ENCODE peak calls at places on chromosomes 2 and 18, in eight cellular contexts. S is amygdala; L is RWPE2; Y is NCI-H187 treated with DMSO at 0.1 percent for 48 hours; T is GOT3; E is activated naive CD4-positive, alpha-beta T cell treated with anti-CD3 and anti-CD28 coated beads, Interleukin-2, amount 50 U/mL, for 72 hours; P is left lobe of liver; O is heart right ventricle. F is an unnamed sample.

GRCh38 chr2:29290293-29291052 is 175.3 kb downstream of the CLIP4 start:
- DNase-seq in S (no peak), L (no peak), Y (no peak), T (no peak), E (no peak), P (no peak), O (no peak), F (no peak)

GRCh38 chr2:18829331-18829902 is 240.0 kb upstream of the NT5C1B start:
- DNase-seq in S (no peak), L (no peak), Y (no peak), T (no peak), E (no peak), P (no peak), O (no peak), F (no peak)

GRCh38 chr2:188819781-188820180 is 154.4 kb upstream of the COL3A1 start:
- DNase-seq in S (no peak), L (no peak), Y (no peak), T (no peak), E (no peak), P (no peak), O (no peak), F (no peak)

GRCh38 chr2:158600155-158600802 is 143.5 kb downstream of the PKP4 start:
- DNase-seq in S (no peak), L (peak), Y (no peak), T (no peak), E (no peak), P (no peak), O (no peak), F (peak)

GRCh38 chr2:170495896-170496295 is 219.2 kb upstream of the SP5 start:
- DNase-seq in S (no peak), L (no peak), Y (no peak), T (no peak), E (no peak), P (no peak), O (no peak), F (no peak)

GRCh38 chr2:238584617-238585016 is 157.9 kb downstream of the ASB1 start:
- DNase-seq in S (no peak), L (no peak), Y (no peak), T (no peak), E (no peak), P (no peak), O (no peak), F (no peak)

GRCh38 chr2:200484934-200485333 is 24.9 kb downstream of the KCTD18 start:
- DNase-seq in S (no peak), L (no peak), Y (no peak), T (no peak), E (no peak), P (no peak), O (no peak), F (no peak)

GRCh38 chr18:4510160-4510559 is 55.1 kb upstream of the DLGAP1 start:
- DNase-seq in S (no peak), L (no peak), Y (no peak), T (no peak), E (no peak), P (no peak), O (no peak), F (no peak)

GRCh38 chr2:128180031-128180430 is 89.0 kb downstream of the UGGT1 start:
- DNase-seq in S (no peak), L (no peak), Y (no peak), T (no peak), E (no peak), P (no peak), O (no peak), F (no peak)

GRCh38 chr18:22170421-22171262 is 1.3 kb downstream of the GATA6 start:
- DNase-seq in S (no peak), L (peak), Y (no peak), T (peak), E (no peak), P (peak), O (peak), F (no peak)

GRCh38 chr2:23622966-23623665 is 238.1 kb downstream of the KLHL29 start:
- DNase-seq in S (no peak), L (no peak), Y (no peak), T (no peak), E (no peak), P (no peak), O (no peak), F (no peak)

GRCh38 chr2:102094917-102095316 is 47.6 kb upstream of the IL1R1 start:
- DNase-seq in S (no peak), L (no peak), Y (no peak), T (no peak), E (no peak), P (no peak), O (no peak), F (no peak)

GRCh38 chr18:25517881-25518715 is 166.1 kb upstream of the ZNF521 start:
- DNase-seq in S (no peak), L (no peak), Y (no peak), T (no peak), E (no peak), P (no peak), O (no peak), F (no peak)

GRCh38 chr2:26989156-26989555 is 18.7 kb downstream of the MAPRE3 start:
- DNase-seq in S (no peak), L (no peak), Y (no peak), T (no peak), E (no peak), P (no peak), O (no peak), F (no peak)

GRCh38 chr2:28544405-28544914 is 48.6 kb downstream of the PLB1 start:
- DNase-seq in S (no peak), L (no peak), Y (no peak), T (no peak), E (no peak), P (no peak), O (no peak), F (no peak)

GRCh38 chr2:33372940-33373553 is 103.4 kb upstream of the RASGRP3 start:
- DNase-seq in S (no peak), L (no peak), Y (peak), T (no peak), E (peak), P (no peak), O (no peak), F (peak)

GRCh38 chr18:56374005-56374655 is 264.3 kb downstream of the TXNL1 start:
- DNase-seq in S (no peak), L (no peak), Y (no peak), T (no peak), E (no peak), P (no peak), O (no peak), F (no peak)

GRCh38 chr18:3283908-3284307 is 22.0 kb downstream of the MYL12B start:
- DNase-seq in S (no peak), L (no peak), Y (no peak), T (no peak), E (no peak), P (no peak), O (no peak), F (no peak)

GRCh38 chr2:186696337-186696736 is 2.5 kb downstream of the FAM171B start:
- DNase-seq in S (no peak), L (no peak), Y (no peak), T (no peak), E (no peak), P (no peak), O (no peak), F (no peak)

GRCh38 chr18:55988537-55988936 is 400.5 kb upstream of the TCF4 start:
- DNase-seq in S (no peak), L (no peak), Y (no peak), T (no peak), E (no peak), P (no peak), O (no peak), F (no peak)